ENCODE peak calls at places on chromosomes 13 and 19, in nine cellular contexts. C is caudate nucleus, S is iPS-NIHi11, F is occipital lobe, Q is NCI-H1048, Z is AG04450, N is neuronal stem cell, G is endothelial cell, E is cardiac fibroblast. T is an unnamed sample.

GRCh38 chr13:98741741-98742435 is 10.6 kb downstream of the SLC15A1 start:
- DNase-seq in C (no peak), E (no peak), Q (no peak), Z (no peak), N (no peak), F (no peak), G (no peak), S (no peak), T (no peak)

GRCh38 chr19:43124360-43124759 is 41.9 kb upstream of the PSG2 start:
- DNase-seq in Q (no peak), S (peak), Z (no peak), G (no peak), E (no peak), F (no peak), N (no peak), C (no peak), T (no peak)

GRCh38 chr19:511101-511841 is 4.0 kb downstream of the TPGS1 start:
- DNase-seq in E (peak), S (no peak), G (no peak), F (peak), Q (no peak), Z (no peak), N (no peak), C (peak), T (peak)

GRCh38 chr19:14502334-14503092 is 6.6 kb upstream of the GIPC1 start:
- DNase-seq in Q (no peak), N (no peak), E (peak), C (no peak), G (no peak), S (no peak), Z (no peak), F (no peak), T (no peak)

GRCh38 chr13:96967248-96967745 is 27.0 kb downstream of the OXGR1 start:
- DNase-seq in E (peak), Q (peak), N (no peak), Z (no peak), S (peak), G (no peak), F (no peak), C (no peak), T (no peak)

GRCh38 chr19:7456964-7457541 is 31.8 kb downstream of the PEX11G start:
- DNase-seq in N (no peak), Q (no peak), G (no peak), Z (no peak), F (no peak), C (no peak), E (peak), S (no peak), T (no peak)

GRCh38 chr13:77533875-77534788 is 1.4 kb upstream of the SCEL start:
- DNase-seq in S (no peak), Z (no peak), E (no peak), F (no peak), G (no peak), N (no peak), C (no peak), Q (no peak), T (no peak)

GRCh38 chr13:43397110-43397509 is 373.7 kb downstream of the DNAJC15 start:
- DNase-seq in Z (no peak), Q (no peak), G (no peak), F (no peak), N (no peak), C (no peak), S (no peak), E (peak), T (no peak)

GRCh38 chr13:104301216-104301975 is 1235.2 kb upstream of the SLC10A2 start:
- DNase-seq in N (no peak), F (no peak), G (no peak), Q (no peak), C (no peak), S (no peak), E (no peak), Z (no peak), T (no peak)

GRCh38 chr19:54850930-54851329 is 687 bp downstream of the KIR3DL2 start:
- DNase-seq in Z (no peak), G (no peak), Q (no peak), N (no peak), S (no peak), C (no peak), F (no peak), E (no peak), T (no peak)

T was measured in NCI-H2227 treated with DMSO at 0.1 percent for 48 hours.